ENCODE peak calls at places on chromosome 19, in nine cellular contexts. Z, R, N, H, F, O, P, Y and D are unnamed samples.

GRCh38 chr19:45011959-45012358 is 10.7 kb downstream of the RELB start:
- DNase-seq in N (no peak), O (no peak), Z (no peak), H (no peak), Y (peak), P (no peak), F (no peak), R (no peak), D (no peak)

GRCh38 chr19:1384478-1385110 is 887 bp downstream of the NDUFS7 start:
- DNase-seq in O (no peak), H (no peak), F (no peak), N (no peak), P (no peak), R (no peak), Z (no peak), Y (no peak), D (no peak)

GRCh38 chr19:45767410-45767880 is 1.6 kb downstream of the SIX5 start:
- DNase-seq in H (peak), O (no peak), P (no peak), R (no peak), Z (peak), F (peak), Y (no peak), N (peak), D (peak)

GRCh38 chr19:17235618-17236413 is 9.8 kb downstream of the OCEL1 start:
- DNase-seq in F (peak), P (no peak), Z (peak), R (no peak), H (peak), Y (peak), O (peak), N (peak), D (peak)

GRCh38 chr19:43584484-43584883 is 8.9 kb downstream of the PINLYP start:
- DNase-seq in N (no peak), O (no peak), F (no peak), P (peak), R (no peak), H (no peak), Y (no peak), Z (no peak), D (no peak)

GRCh38 chr19:16367269-16367683 is 42.6 kb downstream of the KLF2 start:
- DNase-seq in P (no peak), Z (no peak), O (peak), R (no peak), H (no peak), F (no peak), Y (peak), N (no peak), D (no peak)

GRCh38 chr19:45498411-45499195 is at the start of gene PPM1N:
- DNase-seq in Y (peak), Z (peak), P (no peak), H (no peak), F (peak), R (no peak), N (no peak), O (peak), D (no peak)

GRCh38 chr19:6720369-6721112 is at the start of gene C3:
- DNase-seq in Z (no peak), F (peak), H (no peak), P (no peak), Y (peak), N (peak), R (no peak), O (no peak), D (no peak)

GRCh38 chr19:7869453-7869909 is 4.7 kb downstream of the PRR36 start:
- DNase-seq in O (peak), H (no peak), F (peak), R (no peak), Y (peak), P (no peak), N (peak), Z (peak), D (peak)

GRCh38 chr19:41860419-41861097 is 503 bp downstream of the RPS19 start:
- DNase-seq in H (peak), R (no peak), Z (no peak), N (no peak), P (no peak), O (peak), Y (peak), F (peak), D (no peak)

GRCh38 chr19:35696835-35697234 is 7.5 kb upstream of the ZBTB32 start:
- DNase-seq in O (peak), P (no peak), Y (no peak), F (no peak), H (no peak), Z (no peak), N (no peak), R (no peak), D (no peak)

GRCh38 chr19:33492951-33493350 is 28.6 kb downstream of the PEPD start:
- DNase-seq in R (no peak), Z (no peak), O (no peak), H (no peak), Y (no peak), P (no peak), F (no peak), N (no peak), D (no peak)

GRCh38 chr19:2171349-2172145 is 7.8 kb downstream of the DOT1L start:
- DNase-seq in Y (peak), P (no peak), N (peak), R (no peak), O (peak), Z (no peak), H (peak), F (no peak), D (no peak)

GRCh38 chr19:8526345-8527062 is 12.5 kb upstream of the ZNF414 start:
- DNase-seq in O (no peak), Z (peak), F (peak), N (peak), H (peak), P (peak), R (peak), Y (no peak), D (peak)

GRCh38 chr19:40907968-40908735 is 26.1 kb upstream of the CYP2A7 start:
- DNase-seq in Z (no peak), H (no peak), N (no peak), R (no peak), Y (no peak), F (no peak), P (no peak), O (peak), D (no peak)

GRCh38 chr19:17109962-17110598 is 34.5 kb downstream of the MYO9B start:
- DNase-seq in R (no peak), Z (no peak), O (no peak), H (no peak), N (peak), Y (peak), F (no peak), P (no peak), D (no peak)

GRCh38 chr19:45115809-45116615 is 23.0 kb downstream of the PPP1R37 start:
- DNase-seq in F (no peak), P (no peak), R (no peak), H (no peak), O (no peak), N (no peak), Z (no peak), Y (no peak), D (no peak)

GRCh38 chr19:31518216-31518615 is 169.0 kb upstream of the TSHZ3 start:
- DNase-seq in F (no peak), O (no peak), Y (no peak), N (no peak), R (no peak), P (no peak), H (no peak), Z (no peak), D (no peak)

GRCh38 chr19:45528149-45528743 is 21.0 kb downstream of the VASP start:
- DNase-seq in P (no peak), Z (no peak), H (peak), R (no peak), O (no peak), N (no peak), F (peak), Y (no peak), D (peak)

GRCh38 chr19:49689133-49690072 is at the start of gene ADM5:
- DNase-seq in N (peak), Y (no peak), F (peak), P (no peak), H (no peak), O (peak), R (no peak), Z (no peak), D (peak)

GRCh38 chr19:28899703-28900102 is 313.2 kb downstream of the UQCRFS1 start:
- DNase-seq in R (no peak), Y (no peak), F (no peak), H (no peak), P (no peak), N (no peak), Z (no peak), O (no peak), D (no peak)

GRCh38 chr19:14073925-14074838 is 1.6 kb downstream of the MISP3 start:
- DNase-seq in P (no peak), N (peak), Z (no peak), R (no peak), F (no peak), O (peak), Y (no peak), H (no peak), D (peak)

GRCh38 chr19:58338825-58339558 is 12.2 kb downstream of the ZSCAN22 start:
- DNase-seq in Z (peak), F (no peak), H (peak), P (no peak), Y (no peak), N (no peak), O (no peak), R (no peak), D (no peak)

GRCh38 chr19:8052464-8052859 is at the start of gene CCL25:
- DNase-seq in H (no peak), F (no peak), Z (no peak), N (no peak), O (no peak), P (no peak), Y (no peak), R (no peak), D (no peak)

GRCh38 chr19:18832331-18833140 is 777 bp downstream of the UPF1 start:
- DNase-seq in H (no peak), R (no peak), Z (no peak), Y (no peak), F (peak), O (peak), P (no peak), N (no peak), D (no peak)